ENCODE peak calls at places on chromosomes 1 and 21, in nine cellular contexts. A is SK-N-SH, W is aorta, K is HCT116, G is coronary artery, T is BJ, U is astrocyte of the spinal cord, S is heart right ventricle, V is cardiac muscle cell. P is an unnamed sample.

GRCh38 chr1:154427173-154428139 is 22.3 kb downstream of the IL6R start:
- DNase-seq in A (no peak), W (no peak), K (no peak), G (no peak), T (no peak), U (no peak), S (peak; percentile 60), V (no peak), P (no peak)

GRCh38 chr1:85581802-85582686 is 1.5 kb downstream of the CCN1 start:
- DNase-seq in A (peak; percentile 48), W (no peak), K (no peak), G (no peak), T (no peak), U (peak; percentile 82), S (peak; percentile 38), V (peak; percentile 70), P (no peak)

GRCh38 chr1:173204693-173205092 is 2.4 kb downstream of the TNFSF4 start:
- DNase-seq in A (no peak), W (no peak), K (no peak), G (no peak), T (no peak), U (no peak), S (no peak), V (no peak), P (no peak)

GRCh38 chr1:34846265-34846664 is 13.3 kb downstream of the SMIM12 start:
- DNase-seq in A (no peak), W (no peak), K (no peak), G (no peak), T (no peak), U (no peak), S (no peak), V (no peak), P (no peak)

GRCh38 chr21:15624646-15625045 is 105.1 kb upstream of the USP25 start:
- DNase-seq in A (no peak), W (no peak), K (no peak), G (no peak), T (no peak), U (no peak), S (no peak), V (no peak), P (no peak)

GRCh38 chr1:116844775-116845174 is 64.9 kb upstream of the PTGFRN start:
- DNase-seq in A (no peak), W (no peak), K (no peak), G (no peak), T (no peak), U (no peak), S (no peak), V (no peak), P (no peak)

GRCh38 chr21:42561742-42562141 is 48.1 kb downstream of the SLC37A1 start:
- DNase-seq in A (no peak), W (no peak), K (no peak), G (no peak), T (no peak), U (no peak), S (no peak), V (no peak), P (peak; percentile 12)

GRCh38 chr1:67893126-67893495 is 59.8 kb upstream of the GNG12 start:
- DNase-seq in A (no peak), W (no peak), K (no peak), G (no peak), T (no peak), U (no peak), S (no peak), V (no peak), P (no peak)

GRCh38 chr1:181784039-181784683 is 277.4 kb downstream of the ZNF648 start:
- DNase-seq in A (no peak), W (no peak), K (no peak), G (no peak), T (no peak), U (no peak), S (no peak), V (no peak), P (peak; percentile 4)

GRCh38 chr1:9466780-9467755 is 72.2 kb upstream of the SLC25A33 start:
- DNase-seq in A (no peak), W (no peak), K (no peak), G (no peak), T (peak; percentile 44), U (no peak), S (no peak), V (no peak), P (no peak)

GRCh38 chr1:177913762-177914540 is 55.9 kb downstream of the SEC16B start:
- DNase-seq in A (peak; percentile 16), W (no peak), K (peak; percentile 13), G (no peak), T (peak; percentile 4), U (peak; percentile 48), S (no peak), V (peak; percentile 42), P (no peak)

GRCh38 chr1:238647877-238648276 is 738.5 kb upstream of the CHRM3 start:
- DNase-seq in A (no peak), W (no peak), K (no peak), G (no peak), T (peak; percentile 89), U (peak; percentile 99), S (no peak), V (peak; percentile 77), P (no peak)

GRCh38 chr1:40059292-40059959 is 18.9 kb downstream of the CAP1 start:
- DNase-seq in A (no peak), W (no peak), K (no peak), G (no peak), T (no peak), U (peak; percentile 29), S (no peak), V (no peak), P (peak; percentile 79)

GRCh38 chr1:226863446-226863845 is 7.0 kb upstream of the PSEN2 start:
- DNase-seq in A (no peak), W (no peak), K (no peak), G (no peak), T (peak; percentile 50), U (peak; percentile 61), S (no peak), V (no peak), P (peak; percentile 37)

GRCh38 chr1:97797403-97798183 is 123.2 kb downstream of the DPYD start:
- DNase-seq in A (no peak), W (no peak), K (no peak), G (no peak), T (no peak), U (peak; percentile 22), S (peak; percentile 32), V (no peak), P (no peak)

GRCh38 chr1:159214149-159214760 is 9.6 kb downstream of the ACKR1 start:
- DNase-seq in A (peak; percentile 65), W (no peak), K (peak; percentile 10), G (no peak), T (no peak), U (peak; percentile 34), S (peak; percentile 22), V (peak; percentile 62), P (peak; percentile 14)

GRCh38 chr21:21675601-21676000 is 677.4 kb downstream of the NCAM2 start:
- DNase-seq in A (no peak), W (no peak), K (no peak), G (no peak), T (no peak), U (no peak), S (no peak), V (no peak), P (no peak)

GRCh38 chr1:67535474-67535873 is 105.3 kb upstream of the SERBP1 start:
- DNase-seq in A (peak; percentile 69), W (peak; percentile 88), K (peak; percentile 69), G (peak; percentile 85), T (peak; percentile 45), U (peak; percentile 83), S (peak; percentile 72), V (peak; percentile 79), P (peak; percentile 23)

DNA sequence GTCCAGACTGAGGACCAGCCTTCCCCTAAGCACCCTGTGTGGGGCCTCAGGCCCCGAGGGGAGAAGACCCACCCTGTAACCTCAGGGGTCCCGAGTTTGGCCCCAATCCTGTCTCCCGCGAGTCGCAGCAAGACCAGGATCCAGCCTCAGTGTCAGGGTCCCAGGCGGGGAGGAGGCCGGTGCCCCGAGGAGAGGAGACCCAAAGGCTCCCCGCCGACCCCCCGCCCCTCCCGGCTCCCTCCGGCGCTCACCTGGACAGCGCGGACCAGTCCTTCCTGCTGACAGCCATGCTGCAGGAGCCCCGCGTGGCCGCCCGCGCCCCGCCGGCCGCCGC is at the start of gene LAD1:
- DNase-seq in A (no peak), W (no peak), K (no peak), G (no peak), T (no peak), U (no peak), S (no peak), V (no peak), P (no peak)
- H3K4me3 ChIP-seq in A (no peak within 1 kb of the TSS), W (no peak within 1 kb of the TSS), K (peak within 1 kb of the TSS; percentile 98), G (peak within 1 kb of the TSS; percentile 65), T (no peak within 1 kb of the TSS), U (no peak within 1 kb of the TSS), S (peak within 1 kb of the TSS; percentile 22), V (peak within 1 kb of the TSS; percentile 30), P (no peak within 1 kb of the TSS)

DNA sequence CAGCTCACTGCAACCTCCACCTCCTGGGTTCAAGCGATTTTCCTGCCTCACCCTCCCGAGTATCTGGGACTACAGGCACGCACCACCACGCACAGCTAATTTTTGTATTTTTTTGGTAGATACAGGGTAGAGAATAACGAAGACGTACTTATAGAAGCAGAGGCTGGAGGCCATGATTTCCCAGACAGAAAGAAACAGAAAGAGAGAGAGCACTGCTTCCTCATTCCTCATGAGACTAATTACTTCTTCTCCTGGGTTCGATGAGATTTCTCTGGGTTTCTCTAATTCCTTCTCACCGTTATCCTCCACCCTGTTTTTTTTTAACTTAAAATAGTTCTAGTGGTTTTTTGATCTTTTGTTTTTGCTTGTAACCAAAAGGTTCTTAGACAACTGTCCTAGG is 23.4 kb upstream of the PTP4A2 start:
- DNase-seq in A (no peak), W (no peak), K (no peak), G (no peak), T (no peak), U (no peak), S (no peak), V (no peak), P (no peak)
- H3K4me3 ChIP-seq in A (no peak overlapping the region), W (no peak overlapping the region), K (no peak overlapping the region), G (no peak overlapping the region), T (no peak overlapping the region), U (no peak overlapping the region), S (no peak overlapping the region), V (no peak overlapping the region), P (no peak overlapping the region)

DNA sequence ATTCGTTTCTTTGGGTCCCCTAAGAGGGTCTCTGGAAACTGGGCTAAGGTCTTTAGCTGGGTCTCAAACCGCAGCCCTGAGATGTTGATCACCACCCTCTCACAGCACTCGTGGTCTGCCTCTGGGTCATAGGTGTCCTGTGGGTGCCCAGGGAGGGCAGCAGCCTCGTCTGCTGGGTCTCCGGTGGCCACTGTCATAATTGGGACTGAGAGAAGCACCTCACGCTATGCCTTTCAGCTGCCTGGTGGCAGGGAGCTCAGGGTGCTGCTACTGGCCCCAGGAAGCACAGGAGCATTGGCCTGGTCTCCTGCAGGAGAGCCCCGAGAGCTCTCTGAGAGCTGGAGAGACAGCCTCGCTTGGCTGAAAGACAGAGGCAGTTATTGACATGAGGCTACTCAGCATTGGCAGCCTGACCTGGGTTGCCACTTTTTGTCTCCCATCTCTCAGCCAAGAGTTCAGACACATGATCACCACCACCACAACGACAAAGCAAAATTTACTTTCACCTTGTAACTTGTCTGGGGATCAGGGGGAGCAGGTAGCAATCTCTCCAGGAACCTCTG is 1.5 kb downstream of the KCNA2 start:
- DNase-seq in A (no peak), W (no peak), K (no peak), G (no peak), T (no peak), U (no peak), S (no peak), V (no peak), P (no peak)
- H3K4me3 ChIP-seq in A (no peak overlapping the region), W (no peak overlapping the region), K (no peak overlapping the region), G (no peak overlapping the region), T (no peak overlapping the region), U (no peak overlapping the region), S (no peak overlapping the region), V (no peak overlapping the region), P (no peak overlapping the region)

GRCh38 chr1:25799758-25800537 is at the start of gene SELENON:
- DNase-seq in A (peak; percentile 97), W (peak; percentile 86), K (no peak), G (no peak), T (no peak), U (peak; percentile 61), S (peak; percentile 85), V (peak; percentile 83), P (no peak)
- H3K4me3 ChIP-seq in A (peak within 1 kb of the TSS; percentile 53), W (peak within 1 kb of the TSS; percentile 72), K (peak within 1 kb of the TSS; percentile 72), G (peak within 1 kb of the TSS; percentile 88), T (peak within 1 kb of the TSS; percentile 76), U (peak within 1 kb of the TSS; percentile 58), S (peak within 1 kb of the TSS; percentile 57), V (peak within 1 kb of the TSS; percentile 62), P (peak within 1 kb of the TSS; percentile 46)

P was measured in Jurkat, Clone E6-1.